ENCODE peak calls at places on chromosomes 2 and 18, in five cellular contexts. M is H1, K is IMR-90, Z is mesenchymal stem cell, V is mesendoderm. J is an unnamed sample. For H3K36me3, the result is how much of the 10 kb centered on the place peaks cover.

GRCh38 chr18:59900222-59901128 is 679 bp downstream of the PMAIP1 start:
- DNase-seq in M (no peak), Z (peak), V (peak), K (peak), J (peak)

GRCh38 chr2:176291335-176291734 is 22.1 kb downstream of the MTX2 start:
- DNase-seq in K (no peak), V (no peak), M (no peak), Z (no peak), J (no peak)

GRCh38 chr2:41903746-41904145 is 144.1 kb upstream of the PKDCC start:
- DNase-seq in Z (no peak), K (peak), V (no peak), M (no peak), J (no peak)

GRCh38 chr2:65835106-65835505 is 402.7 kb upstream of the SPRED2 start:
- DNase-seq in V (no peak), Z (no peak), K (no peak), M (no peak), J (peak)

GRCh38 chr2:188102881-188103280 is 188.8 kb upstream of the GULP1 start:
- DNase-seq in V (no peak), M (no peak), Z (no peak), K (no peak), J (no peak)

GRCh38 chr2:160229591-160229990 is 29.5 kb upstream of the ITGB6 start:
- DNase-seq in K (peak), Z (peak), M (no peak), V (no peak), J (no peak)

GRCh38 chr2:231708050-231708772 is at the start of gene PTMA:
- DNase-seq in V (peak), M (peak), K (peak), Z (peak), J (peak)

GRCh38 chr18:44229693-44230108 is 451.0 kb upstream of the SETBP1 start:
- DNase-seq in M (no peak), Z (peak), K (peak), V (no peak), J (no peak)

GRCh38 chr2:183112575-183112974 is 11.7 kb upstream of the NUP35 start:
- DNase-seq in M (no peak), Z (no peak), K (peak), V (no peak), J (no peak)

GRCh38 chr2:31256611-31257382 is 22.8 kb downstream of the EHD3 start:
- DNase-seq in V (peak), Z (no peak), M (no peak), K (no peak), J (no peak)

GRCh38 chr2:10278029-10278762 is 24.5 kb upstream of the HPCAL1 start:
- DNase-seq in K (peak), M (no peak), V (no peak), Z (peak), J (no peak)

GRCh38 chr2:99635710-99636431 is 146.1 kb upstream of the REV1 start:
- DNase-seq in Z (no peak), V (no peak), M (no peak), K (no peak), J (no peak)

GRCh38 chr2:8535821-8536685 is 145.8 kb upstream of the ID2 start:
- DNase-seq in V (no peak), K (no peak), Z (no peak), M (no peak), J (no peak)

GRCh38 chr2:74297950-74298349 is 45.3 kb downstream of the SLC4A5 start:
- DNase-seq in M (no peak), Z (no peak), K (no peak), V (no peak), J (no peak)

GRCh38 chr2:47334356-47335136 is 68.4 kb upstream of the MSH2 start:
- DNase-seq in V (peak), M (no peak), K (no peak), Z (no peak), J (peak)

GRCh38 chr2:129605654-129606053 is 373.8 kb upstream of the RAB6C start:
- DNase-seq in V (no peak), K (no peak), Z (no peak), M (no peak), J (no peak)

GRCh38 chr2:236690726-236691125 is 121.1 kb downstream of the ACKR3 start:
- DNase-seq in V (no peak), K (no peak), M (no peak), Z (no peak), J (no peak)

DNA sequence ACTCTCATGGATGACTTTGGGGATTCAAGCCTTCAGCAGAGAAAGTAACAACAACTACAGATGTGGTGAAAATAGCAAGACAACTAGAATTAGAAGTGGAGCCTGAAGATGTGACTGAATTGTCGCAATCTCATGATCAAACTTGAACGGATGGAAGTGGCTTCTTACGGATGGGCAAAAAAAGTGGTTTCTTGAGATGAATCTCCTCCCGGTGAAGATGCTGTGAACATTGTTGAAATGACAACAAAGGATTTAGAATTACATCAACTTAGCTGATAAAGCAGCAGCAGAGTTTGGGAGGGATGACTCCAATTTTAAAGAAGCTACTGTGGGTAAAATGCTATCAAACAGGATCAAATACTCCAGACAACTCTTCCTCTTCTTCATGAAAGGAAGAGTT is 43.1 kb downstream of the AAK1 start:
- DNase-seq in K (no peak), M (no peak), Z (no peak), V (no peak), J (no peak)
- H3K36me3 ChIP-seq in K (under half), M (under half), Z (under half), V (under half), J (under half)

DNA sequence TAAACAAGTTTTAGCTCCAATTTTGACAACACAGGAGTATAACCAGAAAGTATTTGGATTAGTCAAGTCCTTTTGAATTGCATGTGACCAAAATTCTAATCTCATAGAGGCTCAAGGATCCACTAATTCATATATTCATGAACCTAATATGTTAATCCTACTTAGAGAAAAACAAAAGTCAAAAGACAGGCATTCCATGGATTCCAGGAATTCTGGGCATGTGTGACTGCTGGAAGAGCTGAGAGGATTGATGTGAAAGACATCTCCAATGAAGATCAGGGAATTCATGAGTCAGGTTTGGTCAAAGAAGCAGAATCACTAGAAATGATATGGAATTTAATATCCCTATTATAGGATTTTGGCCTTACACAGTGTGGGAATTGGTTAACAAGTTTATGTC is 1494.6 kb upstream of the DDX18 start:
- DNase-seq in Z (peak), V (peak), M (no peak), K (no peak), J (peak)
- H2BK15ac ChIP-seq in Z (no peak), V (no peak), M (no peak), K (no peak), J (no peak)

GRCh38 chr2:118012778-118013177 is 1.1 kb downstream of the CCDC93 start:
- DNase-seq in V (peak), M (no peak), Z (no peak), K (no peak), J (no peak)
- H3K4ac ChIP-seq in V (no peak), M (no peak), Z (no peak), K (no peak), J (no peak)

GRCh38 chr2:206149330-206149729 is 9.9 kb downstream of the NDUFS1 start:
- DNase-seq in Z (no peak), M (no peak), K (no peak), V (no peak), J (no peak)

GRCh38 chr2:206145665-206146064 is 13.6 kb downstream of the NDUFS1 start:
- DNase-seq in K (no peak), Z (no peak), M (no peak), V (no peak), J (no peak)

GRCh38 chr2:206143451-206143850 is 15.8 kb downstream of the NDUFS1 start:
- DNase-seq in Z (no peak), V (no peak), K (no peak), M (no peak), J (no peak)

GRCh38 chr2:206150168-206150567 is 9.1 kb downstream of the NDUFS1 start:
- DNase-seq in V (peak), M (no peak), K (no peak), Z (no peak), J (no peak)

GRCh38 chr2:206144383-206144782 is 14.9 kb downstream of the NDUFS1 start:
- DNase-seq in V (no peak), K (no peak), M (no peak), Z (no peak), J (no peak)
- H3K36me3 ChIP-seq in V (under half), K (half or more), M (under half), Z (under half), J (half or more)

GRCh38 chr2:136006658-136007057 is 21.2 kb upstream of the DARS1 start:
- DNase-seq in Z (peak), M (no peak), V (peak), K (peak), J (no peak)

GRCh38 chr2:136008205-136008865 is 22.9 kb upstream of the DARS1 start:
- DNase-seq in Z (no peak), V (no peak), M (no peak), K (no peak), J (no peak)

GRCh38 chr2:136001147-136001546 is 15.7 kb upstream of the DARS1 start:
- DNase-seq in M (no peak), K (no peak), V (no peak), Z (no peak), J (no peak)

GRCh38 chr2:136004920-136005319 is 19.5 kb upstream of the DARS1 start:
- DNase-seq in V (no peak), M (no peak), Z (no peak), K (no peak), J (no peak)

GRCh38 chr2:136005462-136006205 is 20.2 kb upstream of the DARS1 start:
- DNase-seq in M (no peak), Z (peak), K (peak), V (no peak), J (no peak)
- H2BK15ac ChIP-seq in M (no peak), Z (no peak), K (no peak), V (no peak), J (no peak)

DNA sequence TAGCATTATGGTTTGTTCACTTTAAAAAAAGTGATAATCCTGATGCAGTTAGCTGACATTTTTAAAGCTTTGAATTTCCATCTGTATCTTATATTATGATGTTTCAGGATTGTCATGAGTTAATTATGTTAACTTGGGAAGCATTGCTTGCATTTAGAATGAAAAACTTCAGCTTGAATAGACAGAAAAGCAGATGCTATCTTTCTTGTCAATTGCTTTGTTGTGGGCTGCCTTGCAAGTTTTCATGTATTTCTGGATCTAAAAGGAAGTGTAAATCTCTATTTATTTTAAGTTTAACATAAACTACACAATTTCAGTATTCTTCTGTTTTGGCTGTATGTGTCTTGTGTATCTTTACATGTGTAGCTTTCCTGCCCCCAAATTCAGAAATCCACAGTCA is 479.5 kb downstream of the ARHGAP15 start:
- DNase-seq in M (no peak), K (no peak), Z (no peak), V (no peak), J (no peak)
- H3K4ac ChIP-seq in M (no peak), K (no peak), Z (no peak), V (no peak), J (no peak)